ENCODE peak calls at places on chromosomes 13 and 19, in seven cellular contexts. One of them, this sample, is unnamed. For H3K4me1, the result is how much of the 10 kb centered on the place peaks cover.

GRCh38 chr19:23440207-23440606 is 44.9 kb upstream of the ZNF91 start:
- DNase-seq in PC-3: no peak
- DNase-seq in psoas muscle: no peak
- DNase-seq in thoracic aorta: no peak
- DNase-seq in heart right ventricle: no peak
- DNase-seq in Caco-2: no peak
- DNase-seq in ovary: no peak
- DNase-seq in this sample: peak

GRCh38 chr13:48892311-48892710 is 83.4 kb upstream of the FNDC3A start:
- DNase-seq in PC-3: peak
- DNase-seq in psoas muscle: no peak
- DNase-seq in thoracic aorta: no peak
- DNase-seq in heart right ventricle: no peak
- DNase-seq in Caco-2: no peak
- DNase-seq in ovary: no peak
- DNase-seq in this sample: no peak

GRCh38 chr19:20238025-20238623 is 71.1 kb downstream of the ZNF486 start:
- DNase-seq in PC-3: no peak
- DNase-seq in psoas muscle: peak
- DNase-seq in thoracic aorta: peak
- DNase-seq in heart right ventricle: peak
- DNase-seq in Caco-2: peak
- DNase-seq in ovary: peak
- DNase-seq in this sample: peak

GRCh38 chr19:20038358-20039202 is 725 bp downstream of the ZNF682 start:
- DNase-seq in PC-3: no peak
- DNase-seq in psoas muscle: no peak
- DNase-seq in thoracic aorta: no peak
- DNase-seq in heart right ventricle: no peak
- DNase-seq in Caco-2: no peak
- DNase-seq in ovary: no peak
- DNase-seq in this sample: peak

GRCh38 chr19:14786421-14786851 is 8.1 kb upstream of the ADGRE2 start:
- DNase-seq in PC-3: peak
- DNase-seq in psoas muscle: peak
- DNase-seq in thoracic aorta: no peak
- DNase-seq in heart right ventricle: peak
- DNase-seq in Caco-2: no peak
- DNase-seq in ovary: no peak
- DNase-seq in this sample: peak

GRCh38 chr13:67390462-67391093 is 160.4 kb upstream of the PCDH9 start:
- DNase-seq in PC-3: no peak
- DNase-seq in psoas muscle: no peak
- DNase-seq in thoracic aorta: no peak
- DNase-seq in heart right ventricle: no peak
- DNase-seq in Caco-2: no peak
- DNase-seq in ovary: no peak
- DNase-seq in this sample: no peak

GRCh38 chr19:9932835-9933234 is 3.5 kb downstream of the OLFM2 start:
- DNase-seq in PC-3: no peak
- DNase-seq in psoas muscle: no peak
- DNase-seq in thoracic aorta: no peak
- DNase-seq in heart right ventricle: no peak
- DNase-seq in Caco-2: no peak
- DNase-seq in ovary: no peak
- DNase-seq in this sample: no peak

GRCh38 chr13:73708393-73708985 is 425.7 kb downstream of the KLF12 start:
- DNase-seq in PC-3: peak
- DNase-seq in psoas muscle: no peak
- DNase-seq in thoracic aorta: no peak
- DNase-seq in heart right ventricle: no peak
- DNase-seq in Caco-2: peak
- DNase-seq in ovary: peak
- DNase-seq in this sample: peak

GRCh38 chr13:62324842-62325241 is 909.2 kb upstream of the PCDH20 start:
- DNase-seq in PC-3: no peak
- DNase-seq in psoas muscle: no peak
- DNase-seq in thoracic aorta: no peak
- DNase-seq in heart right ventricle: no peak
- DNase-seq in Caco-2: no peak
- DNase-seq in ovary: no peak
- DNase-seq in this sample: no peak

GRCh38 chr13:95255072-95255732 is 46.0 kb downstream of the ABCC4 start:
- DNase-seq in PC-3: no peak
- DNase-seq in psoas muscle: no peak
- DNase-seq in thoracic aorta: no peak
- DNase-seq in heart right ventricle: no peak
- DNase-seq in Caco-2: no peak
- DNase-seq in ovary: no peak
- DNase-seq in this sample: no peak

GRCh38 chr13:108369412-108369811 is 99.9 kb downstream of the TNFSF13B start:
- DNase-seq in PC-3: no peak
- DNase-seq in psoas muscle: no peak
- DNase-seq in thoracic aorta: no peak
- DNase-seq in heart right ventricle: no peak
- DNase-seq in Caco-2: no peak
- DNase-seq in ovary: no peak
- DNase-seq in this sample: no peak
- H3K4me1 ChIP-seq in PC-3: under half
- H3K4me1 ChIP-seq in psoas muscle: under half
- H3K4me1 ChIP-seq in thoracic aorta: under half
- H3K4me1 ChIP-seq in heart right ventricle: under half
- H3K4me1 ChIP-seq in Caco-2: under half
- H3K4me1 ChIP-seq in ovary: under half
- H3K4me1 ChIP-seq in this sample: under half

GRCh38 chr19:30001794-30002193 is 59.8 kb downstream of the URI1 start:
- DNase-seq in PC-3: peak
- DNase-seq in psoas muscle: no peak
- DNase-seq in thoracic aorta: no peak
- DNase-seq in heart right ventricle: no peak
- DNase-seq in Caco-2: no peak
- DNase-seq in ovary: no peak
- DNase-seq in this sample: peak
- TF ChIP-seq CTCF in PC-3: peak
- TF ChIP-seq CTCF in psoas muscle: no peak
- TF ChIP-seq CTCF in thoracic aorta: no peak
- TF ChIP-seq CTCF in heart right ventricle: no peak
- TF ChIP-seq CTCF in Caco-2: peak
- TF ChIP-seq CTCF in ovary: no peak
- TF ChIP-seq CTCF in this sample: peak

GRCh38 chr19:2613507-2614295 is 88.8 kb downstream of the GNG7 start:
- DNase-seq in PC-3: peak
- DNase-seq in psoas muscle: peak
- DNase-seq in thoracic aorta: no peak
- DNase-seq in heart right ventricle: peak
- DNase-seq in Caco-2: no peak
- DNase-seq in ovary: no peak
- DNase-seq in this sample: peak

GRCh38 chr19:2616741-2617392 is 85.6 kb downstream of the GNG7 start:
- DNase-seq in PC-3: no peak
- DNase-seq in psoas muscle: no peak
- DNase-seq in thoracic aorta: no peak
- DNase-seq in heart right ventricle: no peak
- DNase-seq in Caco-2: no peak
- DNase-seq in ovary: no peak
- DNase-seq in this sample: peak

GRCh38 chr19:2617393-2618165 is 84.9 kb downstream of the GNG7 start:
- DNase-seq in PC-3: no peak
- DNase-seq in psoas muscle: no peak
- DNase-seq in thoracic aorta: no peak
- DNase-seq in heart right ventricle: no peak
- DNase-seq in Caco-2: no peak
- DNase-seq in ovary: no peak
- DNase-seq in this sample: no peak

GRCh38 chr19:2618611-2619010 is 83.9 kb downstream of the GNG7 start:
- DNase-seq in PC-3: peak
- DNase-seq in psoas muscle: peak
- DNase-seq in thoracic aorta: no peak
- DNase-seq in heart right ventricle: peak
- DNase-seq in Caco-2: no peak
- DNase-seq in ovary: no peak
- DNase-seq in this sample: peak

GRCh38 chr19:2615782-2616181 is 86.7 kb downstream of the GNG7 start:
- DNase-seq in PC-3: no peak
- DNase-seq in psoas muscle: no peak
- DNase-seq in thoracic aorta: no peak
- DNase-seq in heart right ventricle: no peak
- DNase-seq in Caco-2: no peak
- DNase-seq in ovary: no peak
- DNase-seq in this sample: no peak
- H3K4me1 ChIP-seq in PC-3: under half
- H3K4me1 ChIP-seq in psoas muscle: under half
- H3K4me1 ChIP-seq in thoracic aorta: under half
- H3K4me1 ChIP-seq in heart right ventricle: half or more
- H3K4me1 ChIP-seq in Caco-2: under half
- H3K4me1 ChIP-seq in ovary: under half
- H3K4me1 ChIP-seq in this sample: half or more

GRCh38 chr19:8335343-8336071 is 7.6 kb downstream of the KANK3 start:
- DNase-seq in PC-3: no peak
- DNase-seq in psoas muscle: peak
- DNase-seq in thoracic aorta: no peak
- DNase-seq in heart right ventricle: no peak
- DNase-seq in Caco-2: no peak
- DNase-seq in ovary: no peak
- DNase-seq in this sample: no peak
- TF ChIP-seq CTCF in PC-3: peak
- TF ChIP-seq CTCF in psoas muscle: no peak
- TF ChIP-seq CTCF in thoracic aorta: no peak
- TF ChIP-seq CTCF in heart right ventricle: no peak
- TF ChIP-seq CTCF in Caco-2: peak
- TF ChIP-seq CTCF in ovary: no peak
- TF ChIP-seq CTCF in this sample: no peak

DNA sequence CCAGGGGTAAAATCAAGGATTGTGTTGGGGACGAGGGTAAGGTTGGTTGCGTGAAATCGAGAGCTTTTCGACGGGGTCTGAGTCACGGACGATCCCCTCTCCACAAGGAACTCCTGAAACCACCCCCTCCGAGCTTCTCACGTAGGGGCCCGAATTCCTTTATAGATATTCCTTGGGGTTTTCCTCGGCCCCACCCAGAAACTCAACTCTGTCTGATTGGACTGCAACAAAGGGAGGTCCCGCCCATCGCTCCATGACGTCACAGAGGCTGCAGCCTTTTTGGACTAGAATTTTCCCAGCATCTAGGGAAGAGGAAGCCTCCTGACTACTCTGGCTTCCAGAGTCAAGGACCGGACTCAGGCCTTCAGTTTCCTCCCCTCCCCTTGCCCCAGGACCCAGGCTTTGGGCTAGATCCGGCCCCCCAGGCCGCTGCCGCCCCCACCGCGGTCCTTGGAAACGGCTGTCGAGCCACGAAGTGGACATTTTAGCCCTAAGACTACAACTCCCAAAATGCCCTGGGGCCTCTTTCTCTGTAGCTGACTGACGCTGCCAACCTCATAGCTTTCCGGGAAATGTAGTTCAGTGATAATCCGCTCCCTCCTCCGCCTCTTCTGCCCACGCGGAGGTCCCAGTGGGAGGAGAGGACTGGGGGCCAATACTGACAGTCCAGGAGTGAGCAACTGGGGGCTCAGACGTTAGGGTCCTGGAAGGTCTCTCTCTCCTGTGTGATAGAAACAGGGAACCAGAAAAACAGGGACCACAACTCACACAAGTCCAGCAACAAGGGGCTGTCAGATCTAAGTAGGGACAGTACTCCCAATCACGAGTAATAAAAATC is at the start of gene IZUMO1:
- DNase-seq in PC-3: no peak
- DNase-seq in psoas muscle: peak
- DNase-seq in thoracic aorta: peak
- DNase-seq in heart right ventricle: peak
- DNase-seq in Caco-2: no peak
- DNase-seq in ovary: peak
- DNase-seq in this sample: peak
- H3K4me1 ChIP-seq in PC-3: under half
- H3K4me1 ChIP-seq in psoas muscle: under half
- H3K4me1 ChIP-seq in thoracic aorta: under half
- H3K4me1 ChIP-seq in heart right ventricle: under half
- H3K4me1 ChIP-seq in Caco-2: under half
- H3K4me1 ChIP-seq in ovary: under half
- H3K4me1 ChIP-seq in this sample: under half

DNA sequence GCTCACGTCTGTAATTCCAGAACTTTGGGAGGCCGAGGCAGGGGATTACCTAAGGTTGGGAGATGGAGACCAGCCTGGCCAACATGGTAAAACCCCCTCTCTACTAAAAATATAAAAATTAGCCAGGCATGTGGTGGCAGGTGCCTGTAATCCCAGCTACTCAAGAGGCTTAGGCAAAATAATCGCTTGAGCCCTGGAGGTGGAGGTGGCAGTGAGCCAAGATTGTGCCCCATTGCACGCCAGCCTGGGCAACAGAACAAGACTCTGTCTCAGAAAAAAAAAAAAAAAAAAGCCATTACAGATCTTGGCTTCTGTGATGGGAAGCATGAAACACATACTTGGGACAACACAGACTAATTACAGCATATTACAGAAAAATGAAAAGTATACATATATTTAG is 1404.5 kb upstream of the SPRY2 start:
- DNase-seq in PC-3: no peak
- DNase-seq in psoas muscle: no peak
- DNase-seq in thoracic aorta: no peak
- DNase-seq in heart right ventricle: no peak
- DNase-seq in Caco-2: no peak
- DNase-seq in ovary: no peak
- DNase-seq in this sample: no peak
- TF ChIP-seq CTCF in PC-3: no peak
- TF ChIP-seq CTCF in psoas muscle: no peak
- TF ChIP-seq CTCF in thoracic aorta: no peak
- TF ChIP-seq CTCF in heart right ventricle: no peak
- TF ChIP-seq CTCF in Caco-2: no peak
- TF ChIP-seq CTCF in ovary: no peak
- TF ChIP-seq CTCF in this sample: no peak

DNA sequence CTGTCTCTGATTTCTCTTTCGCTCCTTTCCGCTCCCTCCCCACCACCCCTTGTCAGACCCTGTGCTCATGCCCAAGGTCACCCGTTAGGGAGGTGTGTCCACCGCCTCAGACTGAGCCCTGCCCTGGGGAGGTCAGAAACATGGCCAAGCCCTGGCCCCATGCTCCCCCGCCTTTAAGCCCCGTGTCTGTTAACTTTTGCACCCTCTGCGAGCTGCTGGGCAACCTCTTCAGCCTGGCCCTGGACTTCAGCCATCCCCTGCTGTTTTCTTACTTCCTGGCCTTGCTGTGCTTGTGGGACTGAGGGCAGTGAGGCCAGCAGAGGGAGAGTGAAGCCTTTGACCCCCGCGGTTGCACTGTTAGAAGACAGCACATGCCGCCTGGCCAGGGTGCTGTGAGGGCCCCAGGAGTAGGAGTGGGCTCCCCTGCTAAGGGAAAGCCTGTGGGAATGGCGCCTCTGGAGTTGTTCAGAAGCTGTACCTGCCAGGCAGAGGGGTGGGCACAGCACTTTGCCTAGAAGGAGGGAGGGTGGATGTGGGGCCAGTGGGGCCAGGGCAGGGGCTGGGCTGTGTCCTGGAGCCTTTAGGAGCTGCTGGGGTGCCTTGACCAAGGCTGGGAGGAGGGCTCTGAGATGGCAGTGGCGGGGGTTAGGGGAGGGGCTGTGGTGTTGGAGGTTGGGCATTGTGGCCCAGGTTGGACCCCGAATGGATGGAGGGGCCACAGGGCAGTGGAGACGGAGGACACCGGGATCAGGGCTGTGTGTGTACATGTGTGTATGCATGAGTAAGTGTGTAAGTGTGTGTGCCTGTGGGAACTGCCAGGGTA is 7.9 kb downstream of the UPF1 start:
- DNase-seq in PC-3: no peak
- DNase-seq in psoas muscle: no peak
- DNase-seq in thoracic aorta: no peak
- DNase-seq in heart right ventricle: no peak
- DNase-seq in Caco-2: no peak
- DNase-seq in ovary: no peak
- DNase-seq in this sample: no peak
- H3K4me1 ChIP-seq in PC-3: under half
- H3K4me1 ChIP-seq in psoas muscle: half or more
- H3K4me1 ChIP-seq in thoracic aorta: under half
- H3K4me1 ChIP-seq in heart right ventricle: half or more
- H3K4me1 ChIP-seq in Caco-2: under half
- H3K4me1 ChIP-seq in ovary: under half
- H3K4me1 ChIP-seq in this sample: under half